ENCODE peak calls at places on chromosomes 7 and 10, in seven cellular contexts. J is HFFc6, L is IMR-90, N is GM13977, A is fibroblast of lung, U is lower lobe of right lung, G is astrocyte. F is an unnamed sample.

GRCh38 chr10:5684971-5685763 is 529 bp downstream of the TASOR2 start:
- DNase-seq in J (peak; percentile 69), L (peak; percentile 75), N (peak; percentile 59), A (peak; percentile 77), U (peak; percentile 75), G (peak; percentile 65), F (peak; percentile 79)

GRCh38 chr7:145902123-145902522 is 214.5 kb upstream of the CNTNAP2 start:
- DNase-seq in J (no peak), L (no peak), N (no peak), A (no peak), U (no peak), G (no peak), F (peak; percentile 5)

GRCh38 chr7:157658851-157659412 is 322.1 kb downstream of the DNAJB6 start:
- DNase-seq in J (no peak), L (no peak), N (no peak), A (no peak), U (no peak), G (no peak), F (no peak)

GRCh38 chr7:82343-83155 is 109.8 kb upstream of the FAM20C start:
- DNase-seq in J (no peak), L (no peak), N (no peak), A (no peak), U (no peak), G (no peak), F (peak; percentile 35)

GRCh38 chr10:3173173-3173878 is 744 bp upstream of the PITRM1 start:
- DNase-seq in J (no peak), L (no peak), N (no peak), A (no peak), U (peak; percentile 95), G (no peak), F (no peak)

GRCh38 chr10:34825433-34825832 is 10.3 kb upstream of the PARD3 start:
- DNase-seq in J (no peak), L (no peak), N (no peak), A (no peak), U (no peak), G (no peak), F (no peak)

GRCh38 chr7:19110778-19111175 is 6.7 kb downstream of the TWIST1 start:
- DNase-seq in J (no peak), L (no peak), N (no peak), A (no peak), U (no peak), G (no peak), F (no peak)

GRCh38 chr7:99422625-99423024 is 13.9 kb downstream of the BUD31 start:
- DNase-seq in J (no peak), L (no peak), N (no peak), A (no peak), U (no peak), G (no peak), F (no peak)

GRCh38 chr10:86252573-86252972 is 114.0 kb downstream of the GRID1 start:
- DNase-seq in J (no peak), L (no peak), N (no peak), A (no peak), U (no peak), G (no peak), F (no peak)

GRCh38 chr10:122162566-122163181 is 108.4 kb upstream of the BTBD16 start:
- DNase-seq in J (no peak), L (no peak), N (no peak), A (no peak), U (no peak), G (no peak), F (no peak)

DNA sequence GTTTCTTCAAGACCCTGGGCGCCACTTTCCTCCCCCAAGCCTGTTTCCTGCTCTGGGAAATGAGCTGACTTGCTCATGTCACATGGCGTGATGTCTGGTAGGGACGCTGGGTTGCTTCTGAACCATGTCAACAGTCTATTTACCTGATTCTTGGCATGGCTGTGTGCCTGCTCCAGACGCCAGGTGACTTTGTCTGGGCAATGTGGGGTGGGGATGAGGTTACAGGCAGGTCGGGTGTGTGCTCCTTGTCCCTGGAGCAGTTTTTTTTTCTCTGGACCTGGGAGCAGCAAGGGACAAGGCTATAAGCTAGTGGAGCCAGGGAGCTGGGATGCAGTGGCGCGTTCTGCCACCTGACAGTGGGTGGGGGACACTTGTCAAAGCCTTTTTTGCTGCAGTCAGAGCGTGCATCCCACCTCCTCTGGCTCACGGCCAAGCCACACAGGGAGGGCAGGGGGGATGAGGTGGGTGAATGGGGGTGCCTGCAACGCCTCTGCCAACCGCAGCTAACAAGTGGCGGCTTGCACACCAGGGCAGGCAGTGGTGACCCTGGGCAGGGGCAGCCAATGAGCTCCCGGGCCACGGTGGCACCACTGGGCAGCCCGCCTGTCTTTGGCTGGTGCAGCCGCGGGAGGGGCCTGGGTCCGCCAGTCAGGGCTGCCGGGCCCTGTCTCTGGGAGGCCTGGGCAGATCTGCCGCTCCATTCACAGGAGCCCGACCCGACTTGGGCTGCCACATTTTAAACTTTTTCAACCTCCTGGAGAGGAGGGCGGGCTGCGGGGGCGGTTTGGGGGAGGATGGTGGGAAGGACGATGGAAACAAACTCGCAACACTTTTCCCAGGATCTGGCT is 22.9 kb downstream of the DNAJB12 start:
- DNase-seq in J (no peak), L (peak; percentile 31), N (peak; percentile 85), A (peak; percentile 91), U (peak; percentile 96), G (peak; percentile 78), F (peak; percentile 99)
- TF ChIP-seq CTCF in J (no peak), L (no peak), N (no peak), A (no peak), U (peak; percentile 44), G (no peak), F (no peak)

GRCh38 chr7:80095545-80095944 is 39.1 kb upstream of the GNAI1 start:
- DNase-seq in J (no peak), L (peak; percentile 29), N (no peak), A (peak; percentile 57), U (no peak), G (no peak), F (peak; percentile 38)
- TF ChIP-seq CTCF in J (peak; percentile 82), L (peak; percentile 56), N (peak; percentile 19), A (no peak), U (peak; percentile 46), G (peak; percentile 36), F (peak; percentile 37)

GRCh38 chr10:11115337-11115736 is 97.7 kb downstream of the CELF2 start:
- DNase-seq in J (no peak), L (no peak), N (no peak), A (no peak), U (no peak), G (no peak), F (no peak)

GRCh38 chr10:11110499-11110898 is 92.8 kb downstream of the CELF2 start:
- DNase-seq in J (no peak), L (no peak), N (no peak), A (no peak), U (no peak), G (no peak), F (no peak)

GRCh38 chr10:11114251-11114650 is 96.6 kb downstream of the CELF2 start:
- DNase-seq in J (no peak), L (no peak), N (no peak), A (no peak), U (no peak), G (no peak), F (no peak)

GRCh38 chr10:11112718-11113117 is 95.0 kb downstream of the CELF2 start:
- DNase-seq in J (no peak), L (peak; percentile 1), N (no peak), A (peak; percentile 19), U (no peak), G (no peak), F (peak; percentile 74)

DNA sequence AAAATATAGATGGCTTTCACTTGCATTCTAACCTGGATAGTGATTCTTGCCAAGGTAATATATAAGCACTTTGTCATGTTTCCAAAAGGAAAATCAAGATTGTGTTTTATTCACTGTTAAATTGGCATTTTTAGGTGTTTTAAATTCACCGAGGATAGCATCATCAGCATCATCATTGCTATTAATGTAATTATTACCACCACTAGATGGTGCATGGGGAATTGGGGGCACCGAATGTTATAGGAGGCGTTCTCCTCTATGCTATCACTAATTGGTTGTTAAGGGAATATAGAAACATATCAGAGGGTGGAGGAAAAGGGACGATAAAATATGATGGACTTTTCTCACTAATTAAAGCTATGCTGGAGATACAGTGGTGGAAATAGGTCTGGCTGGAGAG is 95.5 kb downstream of the CELF2 start:
- DNase-seq in J (no peak), L (no peak), N (peak; percentile 42), A (no peak), U (no peak), G (no peak), F (no peak)
- TF ChIP-seq CTCF in J (peak; percentile 62), L (no peak), N (peak; percentile 64), A (peak; percentile 14), U (peak; percentile 24), G (no peak), F (no peak)

GRCh38 chr10:14326581-14326980 is 4.1 kb downstream of the FRMD4A start:
- DNase-seq in J (no peak), L (no peak), N (no peak), A (no peak), U (no peak), G (peak; percentile 14), F (no peak)

GRCh38 chr10:14328881-14329280 is 1.8 kb downstream of the FRMD4A start:
- DNase-seq in J (no peak), L (no peak), N (no peak), A (no peak), U (no peak), G (no peak), F (no peak)

GRCh38 chr10:14327535-14327934 is 3.2 kb downstream of the FRMD4A start:
- DNase-seq in J (no peak), L (no peak), N (no peak), A (no peak), U (no peak), G (no peak), F (no peak)

GRCh38 chr10:14322531-14322930 is 8.2 kb downstream of the FRMD4A start:
- DNase-seq in J (no peak), L (no peak), N (no peak), A (no peak), U (no peak), G (no peak), F (no peak)

GRCh38 chr10:14325325-14325955 is 5.3 kb downstream of the FRMD4A start:
- DNase-seq in J (no peak), L (peak; percentile 12), N (peak; percentile 41), A (peak; percentile 28), U (peak; percentile 61), G (peak; percentile 3), F (peak; percentile 68)
- TF ChIP-seq CTCF in J (peak; percentile 76), L (peak; percentile 26), N (peak; percentile 63), A (peak; percentile 28), U (peak; percentile 53), G (peak; percentile 26), F (peak; percentile 29)